ENCODE peak calls at places on chromosomes 7 and 10, in five cellular contexts. X is GM23338, J is A549, I is GM12878, R is HepG2. H is an unnamed sample.

GRCh38 chr10:95319239-95319638 is 28.4 kb upstream of the PDLIM1 start:
- DNase-seq in R (no peak), I (no peak), J (no peak), X (no peak), H (no peak)

GRCh38 chr10:62985807-62986525 is 147.2 kb upstream of the NRBF2 start:
- DNase-seq in X (no peak), J (no peak), R (no peak), I (no peak), H (no peak)

GRCh38 chr7:123635551-123636359 is 19.9 kb upstream of the LMOD2 start:
- DNase-seq in J (peak; percentile 39), X (peak; percentile 60), R (peak; percentile 5), I (no peak), H (peak; percentile 52)

GRCh38 chr10:31602541-31603244 is 283.7 kb downstream of the ZEB1 start:
- DNase-seq in R (no peak), X (peak; percentile 78), I (no peak), J (peak; percentile 41), H (no peak)

GRCh38 chr10:794382-794956 is 105.0 kb upstream of the DIP2C start:
- DNase-seq in X (peak; percentile 58), J (no peak), R (peak; percentile 57), I (no peak), H (no peak)

GRCh38 chr7:100602889-100603696 is 930 bp downstream of the PCOLCE start:
- DNase-seq in J (no peak), R (no peak), I (no peak), X (peak; percentile 94), H (peak; percentile 58)

GRCh38 chr7:74056096-74056915 is 27.3 kb upstream of the LIMK1 start:
- DNase-seq in J (no peak), X (no peak), R (no peak), I (no peak), H (no peak)

GRCh38 chr7:156929789-156930539 is 19.5 kb upstream of the NOM1 start:
- DNase-seq in R (no peak), X (peak; percentile 21), J (no peak), I (no peak), H (no peak)

GRCh38 chr10:71765176-71765906 is 8.0 kb downstream of the VSIR start:
- DNase-seq in I (no peak), R (peak; percentile 15), J (peak; percentile 24), X (no peak), H (no peak)

GRCh38 chr7:4040031-4040928 is 641.8 kb upstream of the FOXK1 start:
- DNase-seq in R (no peak), J (no peak), I (no peak), X (peak; percentile 86), H (no peak)

GRCh38 chr7:124552217-124552616 is 213.4 kb downstream of the GPR37 start:
- DNase-seq in R (no peak), X (no peak), I (no peak), J (no peak), H (no peak)

GRCh38 chr7:83267141-83267631 is 104.5 kb upstream of the PCLO start:
- DNase-seq in J (peak; percentile 21), R (no peak), X (peak; percentile 41), I (no peak), H (no peak)

GRCh38 chr7:69992938-69993337 is 394.7 kb downstream of the AUTS2 start:
- DNase-seq in X (no peak), J (no peak), I (no peak), R (no peak), H (no peak)

DNA sequence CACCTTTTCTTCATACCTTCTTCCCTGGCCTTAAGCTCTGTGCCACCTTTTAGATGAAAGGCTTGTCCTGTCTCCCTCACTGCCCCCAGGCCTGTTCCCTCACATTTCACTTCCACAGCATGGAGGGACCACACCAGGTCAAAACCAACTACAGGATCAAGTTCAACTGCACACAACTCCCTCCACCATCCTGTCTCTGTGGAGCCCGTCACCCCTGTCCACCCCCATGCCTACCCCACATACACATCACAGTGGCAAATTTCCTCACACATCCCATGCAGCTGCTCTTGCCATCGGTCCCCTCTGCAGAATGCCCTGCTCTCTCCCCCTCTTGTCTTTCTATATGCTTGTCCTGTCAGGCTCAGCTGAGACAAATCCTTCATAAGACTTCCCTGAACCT is 154.1 kb downstream of the USP6NL start:
- DNase-seq in J (no peak), I (no peak), X (no peak), R (no peak), H (no peak)
- TF ChIP-seq JUNB in J (no peak), I (no peak), X (no peak), R (no peak), H (no peak)

DNA sequence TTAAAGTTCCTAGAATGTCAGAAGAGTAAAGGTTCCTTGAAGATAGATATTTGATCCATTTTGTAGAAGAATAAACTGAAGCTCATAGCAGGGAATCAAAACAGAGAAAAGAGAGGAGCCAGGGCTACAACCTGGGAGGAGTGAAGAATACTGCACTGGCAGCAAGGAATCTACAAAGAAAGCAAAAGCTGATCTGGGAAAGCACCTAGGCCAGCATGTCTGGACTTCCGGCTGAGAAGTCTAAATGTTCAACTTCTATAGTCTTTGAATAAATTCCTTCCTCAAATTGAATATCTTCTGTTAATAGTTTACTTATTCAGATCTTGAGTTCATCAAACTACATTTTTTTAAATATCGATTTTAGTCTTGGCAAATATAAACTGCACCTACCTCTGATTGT is 78.2 kb downstream of the VPS41 start:
- DNase-seq in I (no peak), X (no peak), R (no peak), J (no peak), H (no peak)
- TF ChIP-seq JUNB in I (no peak), X (no peak), R (no peak), J (no peak), H (no peak)

GRCh38 chr10:75013007-75013406 is 98.4 kb upstream of the SAMD8 start:
- DNase-seq in R (no peak), J (no peak), X (no peak), I (no peak), H (no peak)

GRCh38 chr10:75015440-75015839 is 96.0 kb upstream of the SAMD8 start:
- DNase-seq in I (no peak), X (no peak), J (no peak), R (no peak), H (no peak)

GRCh38 chr10:75016290-75016689 is 95.2 kb upstream of the SAMD8 start:
- DNase-seq in J (no peak), X (no peak), R (no peak), I (no peak), H (no peak)

GRCh38 chr10:75013522-75013921 is 97.9 kb upstream of the SAMD8 start:
- DNase-seq in I (no peak), R (no peak), J (no peak), X (no peak), H (no peak)

GRCh38 chr10:75014516-75015230 is 96.8 kb upstream of the SAMD8 start:
- DNase-seq in I (no peak), J (no peak), X (no peak), R (no peak), H (no peak)
- TF ChIP-seq JUNB in I (no peak), J (no peak), X (no peak), R (no peak), H (no peak)

GRCh38 chr7:49894543-49894942 is 121.1 kb downstream of the VWC2 start:
- DNase-seq in J (no peak), I (no peak), R (no peak), X (no peak), H (no peak)

GRCh38 chr7:49892473-49892872 is 119.0 kb downstream of the VWC2 start:
- DNase-seq in I (no peak), X (no peak), J (no peak), R (no peak), H (no peak)

GRCh38 chr7:49893131-49893530 is 119.7 kb downstream of the VWC2 start:
- DNase-seq in X (no peak), I (no peak), J (no peak), R (no peak), H (no peak)
- TF ChIP-seq JUNB in X (no peak), I (no peak), J (no peak), R (no peak), H (no peak)

GRCh38 chr7:24334627-24335026 is 50.6 kb downstream of the NPY start:
- DNase-seq in X (no peak), R (no peak), J (no peak), I (no peak), H (no peak)

GRCh38 chr7:24339575-24339974 is 55.6 kb downstream of the NPY start:
- DNase-seq in I (no peak), J (no peak), X (no peak), R (no peak), H (no peak)

GRCh38 chr7:24334012-24334411 is 50.0 kb downstream of the NPY start:
- DNase-seq in J (no peak), X (no peak), R (no peak), I (no peak), H (no peak)

GRCh38 chr7:24336461-24336860 is 52.5 kb downstream of the NPY start:
- DNase-seq in I (no peak), X (peak; percentile 34), J (peak; percentile 6), R (peak; percentile 5), H (no peak)

DNA sequence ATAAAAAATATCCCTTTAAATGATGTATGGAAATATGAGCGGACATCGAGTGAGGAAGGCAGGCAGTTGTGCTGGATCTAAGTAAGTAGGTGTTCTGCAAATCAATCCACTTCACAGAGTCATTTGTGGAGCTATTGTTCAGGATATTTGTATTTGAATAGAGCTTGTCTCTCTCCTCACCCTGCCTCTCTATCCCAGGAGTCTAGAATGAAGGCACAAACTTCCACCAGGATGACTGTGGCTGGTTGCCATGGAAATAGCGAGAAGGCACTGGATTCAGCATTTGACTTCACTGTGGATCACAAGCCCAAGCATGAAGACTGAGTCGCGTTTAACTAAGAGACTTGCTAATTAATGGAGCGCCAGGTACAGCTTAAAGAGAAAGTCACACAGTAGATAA is 53.2 kb downstream of the NPY start:
- DNase-seq in J (no peak), I (no peak), R (no peak), X (peak; percentile 93), H (no peak)
- TF ChIP-seq JUNB in J (no peak), I (no peak), R (no peak), X (no peak), H (no peak)

GRCh38 chr10:90481326-90481923 is 376.4 kb downstream of the HTR7 start:
- DNase-seq in X (no peak), R (no peak), I (no peak), J (no peak), H (no peak)
- TF ChIP-seq JUNB in X (no peak), R (no peak), I (no peak), J (no peak), H (no peak)

GRCh38 chr10:4546500-4546899 is 279.5 kb upstream of the AKR1E2 start:
- DNase-seq in X (no peak), J (no peak), I (no peak), R (no peak), H (no peak)
- TF ChIP-seq JUNB in X (no peak), J (no peak), I (no peak), R (no peak), H (no peak)

H was measured in K562.